ENCODE peak calls at places on chromosomes 4 and X, in five cellular contexts. One of them, this sample, is unnamed.

GRCh38 chr4:113874480-113874879 is 105.0 kb downstream of the ARSJ start:
- DNase-seq in H54: no peak
- DNase-seq in H1: no peak
- DNase-seq in neural crest cell: no peak
- DNase-seq in astrocyte: no peak
- DNase-seq in this sample: no peak

GRCh38 chr4:184441461-184442392 is 32.6 kb downstream of the IRF2 start:
- DNase-seq in H54: no peak
- DNase-seq in H1: no peak
- DNase-seq in neural crest cell: no peak
- DNase-seq in astrocyte: no peak
- DNase-seq in this sample: peak

GRCh38 chr4:165415910-165416309 is 37.1 kb downstream of the CPE start:
- DNase-seq in H54: no peak
- DNase-seq in H1: no peak
- DNase-seq in neural crest cell: no peak
- DNase-seq in astrocyte: no peak
- DNase-seq in this sample: no peak

GRCh38 chrX:11952176-11952720 is 186.0 kb upstream of the FRMPD4 start:
- DNase-seq in H54: no peak
- DNase-seq in H1: no peak
- DNase-seq in neural crest cell: no peak
- DNase-seq in astrocyte: peak
- DNase-seq in this sample: no peak

GRCh38 chr4:2626231-2626630 is 89.8 kb downstream of the FAM193A start:
- DNase-seq in H54: no peak
- DNase-seq in H1: no peak
- DNase-seq in neural crest cell: no peak
- DNase-seq in astrocyte: no peak
- DNase-seq in this sample: no peak

GRCh38 chrX:2595258-2595657 is 94.5 kb upstream of the DHRSX start:
- DNase-seq in H54: no peak
- DNase-seq in H1: no peak
- DNase-seq in neural crest cell: no peak
- DNase-seq in astrocyte: peak
- DNase-seq in this sample: no peak

GRCh38 chrX:23332101-23332887 is 2.4 kb upstream of the PTCHD1 start:
- DNase-seq in H54: no peak
- DNase-seq in H1: no peak
- DNase-seq in neural crest cell: peak
- DNase-seq in astrocyte: no peak
- DNase-seq in this sample: peak

GRCh38 chrX:101417981-101418841 is 10.2 kb downstream of the HNRNPH2 start:
- DNase-seq in H54: no peak
- DNase-seq in H1: no peak
- DNase-seq in neural crest cell: peak
- DNase-seq in astrocyte: peak
- DNase-seq in this sample: peak

GRCh38 chr4:112060212-112060611 is 85.0 kb upstream of the FAM241A start:
- DNase-seq in H54: no peak
- DNase-seq in H1: no peak
- DNase-seq in neural crest cell: no peak
- DNase-seq in astrocyte: no peak
- DNase-seq in this sample: peak

GRCh38 chrX:32871636-32872035 is 339.7 kb downstream of the DMD start:
- DNase-seq in H54: no peak
- DNase-seq in H1: no peak
- DNase-seq in neural crest cell: no peak
- DNase-seq in astrocyte: no peak
- DNase-seq in this sample: no peak

GRCh38 chr4:41169256-41169655 is 45.1 kb downstream of the APBB2 start:
- DNase-seq in H54: no peak
- DNase-seq in H1: no peak
- DNase-seq in neural crest cell: no peak
- DNase-seq in astrocyte: no peak
- DNase-seq in this sample: no peak

GRCh38 chr4:169601016-169601771 is 11.2 kb downstream of the NEK1 start:
- DNase-seq in H54: no peak
- DNase-seq in H1: no peak
- DNase-seq in neural crest cell: no peak
- DNase-seq in astrocyte: no peak
- DNase-seq in this sample: no peak

GRCh38 chr4:181261279-181261678 is 981.9 kb upstream of the TENM3 start:
- DNase-seq in H54: no peak
- DNase-seq in H1: no peak
- DNase-seq in neural crest cell: no peak
- DNase-seq in astrocyte: peak
- DNase-seq in this sample: no peak

GRCh38 chr4:55364691-55365346 is 18.8 kb downstream of the SRD5A3 start:
- DNase-seq in H54: no peak
- DNase-seq in H1: no peak
- DNase-seq in neural crest cell: no peak
- DNase-seq in astrocyte: no peak
- DNase-seq in this sample: peak

GRCh38 chrX:74104356-74105065 is 199.5 kb upstream of the ZCCHC13 start:
- DNase-seq in H54: peak
- DNase-seq in H1: no peak
- DNase-seq in neural crest cell: no peak
- DNase-seq in astrocyte: no peak
- DNase-seq in this sample: no peak

GRCh38 chr4:108172780-108173598 is 4.3 kb upstream of the LEF1 start:
- DNase-seq in H54: no peak
- DNase-seq in H1: no peak
- DNase-seq in neural crest cell: peak
- DNase-seq in astrocyte: peak
- DNase-seq in this sample: peak

GRCh38 chr4:2797188-2797544 is 4.3 kb downstream of the SH3BP2 start:
- DNase-seq in H54: no peak
- DNase-seq in H1: no peak
- DNase-seq in neural crest cell: no peak
- DNase-seq in astrocyte: no peak
- DNase-seq in this sample: no peak

GRCh38 chr4:189090174-189090814 is 850.4 kb upstream of the FRG1 start:
- DNase-seq in H54: no peak
- DNase-seq in H1: no peak
- DNase-seq in neural crest cell: no peak
- DNase-seq in astrocyte: no peak
- DNase-seq in this sample: peak

GRCh38 chrX:101617211-101618191 is at the start of gene ARMCX6:
- DNase-seq in H54: peak
- DNase-seq in H1: no peak
- DNase-seq in neural crest cell: peak
- DNase-seq in astrocyte: peak
- DNase-seq in this sample: peak

GRCh38 chrX:147226801-147227200 is 412.3 kb upstream of the CXorf51A start:
- DNase-seq in H54: no peak
- DNase-seq in H1: no peak
- DNase-seq in neural crest cell: no peak
- DNase-seq in astrocyte: no peak
- DNase-seq in this sample: no peak

GRCh38 chr4:76687730-76688441 is 210.1 kb downstream of the SOWAHB start:
- DNase-seq in H54: no peak
- DNase-seq in H1: no peak
- DNase-seq in neural crest cell: no peak
- DNase-seq in astrocyte: peak
- DNase-seq in this sample: no peak

GRCh38 chr4:84865600-84865999 is 100.9 kb downstream of the WDFY3 start:
- DNase-seq in H54: no peak
- DNase-seq in H1: no peak
- DNase-seq in neural crest cell: no peak
- DNase-seq in astrocyte: no peak
- DNase-seq in this sample: no peak

GRCh38 chr4:4693258-4693657 is 151.4 kb upstream of the STX18 start:
- DNase-seq in H54: no peak
- DNase-seq in H1: no peak
- DNase-seq in neural crest cell: no peak
- DNase-seq in astrocyte: peak
- DNase-seq in this sample: no peak

GRCh38 chr4:82561745-82562552 is at the start of gene TMEM150C:
- DNase-seq in H54: no peak
- DNase-seq in H1: no peak
- DNase-seq in neural crest cell: peak
- DNase-seq in astrocyte: peak
- DNase-seq in this sample: peak

GRCh38 chr4:128757712-128758111 is 51.8 kb upstream of the JADE1 start:
- DNase-seq in H54: no peak
- DNase-seq in H1: no peak
- DNase-seq in neural crest cell: no peak
- DNase-seq in astrocyte: no peak
- DNase-seq in this sample: no peak

GRCh38 chr4:90904018-90904417 is 776.8 kb downstream of the CCSER1 start:
- DNase-seq in H54: no peak
- DNase-seq in H1: no peak
- DNase-seq in neural crest cell: no peak
- DNase-seq in astrocyte: no peak
- DNase-seq in this sample: no peak

GRCh38 chrX:151987108-151987507 is 12.6 kb upstream of the GABRE start:
- DNase-seq in H54: no peak
- DNase-seq in H1: no peak
- DNase-seq in neural crest cell: no peak
- DNase-seq in astrocyte: no peak
- DNase-seq in this sample: no peak

GRCh38 chr4:168059251-168059650 is 33.1 kb upstream of the ANXA10 start:
- DNase-seq in H54: no peak
- DNase-seq in H1: no peak
- DNase-seq in neural crest cell: no peak
- DNase-seq in astrocyte: peak
- DNase-seq in this sample: no peak

GRCh38 chr4:186669159-186669720 is 54.4 kb downstream of the FAT1 start:
- DNase-seq in H54: no peak
- DNase-seq in H1: no peak
- DNase-seq in neural crest cell: no peak
- DNase-seq in astrocyte: peak
- DNase-seq in this sample: peak

GRCh38 chr4:26568446-26568994 is 15.4 kb upstream of the TBC1D19 start:
- DNase-seq in H54: no peak
- DNase-seq in H1: no peak
- DNase-seq in neural crest cell: no peak
- DNase-seq in astrocyte: peak
- DNase-seq in this sample: no peak

GRCh38 chr4:123064390-123064789 is 142.0 kb upstream of the NUDT6 start:
- DNase-seq in H54: no peak
- DNase-seq in H1: no peak
- DNase-seq in neural crest cell: no peak
- DNase-seq in astrocyte: peak
- DNase-seq in this sample: no peak

GRCh38 chr4:78424456-78424855 is 127.1 kb upstream of the ANXA3 start:
- DNase-seq in H54: no peak
- DNase-seq in H1: no peak
- DNase-seq in neural crest cell: no peak
- DNase-seq in astrocyte: no peak
- DNase-seq in this sample: no peak